ENCODE peak calls at places on chromosomes 11 and 22, in five cellular contexts. B, V, N, H and L are unnamed samples.

GRCh38 chr11:108199446-108200321 is 22.8 kb downstream of the NPAT start:
- DNase-seq in B (no peak), V (no peak), N (peak; percentile 16), H (peak; percentile 76), L (peak; percentile 42)

GRCh38 chr11:73139476-73140198 is 2.5 kb downstream of the FCHSD2 start:
- DNase-seq in B (no peak), V (no peak), N (no peak), H (peak; percentile 69), L (peak; percentile 18)

GRCh38 chr11:67453816-67454732 is 1.1 kb upstream of the CABP4 start:
- DNase-seq in B (no peak), V (no peak), N (no peak), H (no peak), L (no peak)

GRCh38 chr11:37770145-37770544 is 1172.1 kb upstream of the RAG2 start:
- DNase-seq in B (no peak), V (no peak), N (no peak), H (peak; percentile 7), L (no peak)

GRCh38 chr11:3163241-3163981 is 1.7 kb downstream of the OSBPL5 start:
- DNase-seq in B (no peak), V (peak; percentile 50), N (no peak), H (no peak), L (no peak)

GRCh38 chr11:126512251-126512650 is 156.8 kb downstream of the ST3GAL4 start:
- DNase-seq in B (no peak), V (no peak), N (no peak), H (no peak), L (no peak)

GRCh38 chr11:8638300-8638699 is 44.2 kb downstream of the TRIM66 start:
- DNase-seq in B (no peak), V (no peak), N (peak; percentile 4), H (peak; percentile 19), L (no peak)

GRCh38 chr22:22888509-22889353 is 1.1 kb downstream of the IGLL5 start:
- DNase-seq in B (no peak), V (no peak), N (no peak), H (no peak), L (no peak)

GRCh38 chr11:88103337-88104206 is 71.7 kb downstream of the RAB38 start:
- DNase-seq in B (no peak), V (no peak), N (peak; percentile 97), H (peak; percentile 73), L (peak; percentile 51)

GRCh38 chr11:46240371-46240770 is 37.1 kb upstream of the CREB3L1 start:
- DNase-seq in B (no peak), V (no peak), N (no peak), H (no peak), L (peak; percentile 47)

GRCh38 chr22:40046126-40046525 is 51.4 kb downstream of the FAM83F start:
- DNase-seq in B (no peak), V (no peak), N (no peak), H (no peak), L (no peak)
- H3K4me3 ChIP-seq in B (peak overlapping the region; percentile 93), V (peak overlapping the region; percentile 88), N (peak overlapping the region; percentile 83), H (no peak overlapping the region), L (peak overlapping the region; percentile 8)

GRCh38 chr11:62500066-62501035 is 46.3 kb downstream of the AHNAK start:
- DNase-seq in B (no peak), V (no peak), N (peak; percentile 71), H (no peak), L (no peak)

GRCh38 chr11:62496676-62497075 is 49.9 kb downstream of the AHNAK start:
- DNase-seq in B (no peak), V (no peak), N (no peak), H (no peak), L (no peak)

GRCh38 chr11:62498492-62499286 is 47.9 kb downstream of the AHNAK start:
- DNase-seq in B (no peak), V (no peak), N (no peak), H (no peak), L (no peak)

GRCh38 chr11:62494246-62494645 is 52.4 kb downstream of the AHNAK start:
- DNase-seq in B (no peak), V (no peak), N (no peak), H (no peak), L (peak; percentile 81)

DNA sequence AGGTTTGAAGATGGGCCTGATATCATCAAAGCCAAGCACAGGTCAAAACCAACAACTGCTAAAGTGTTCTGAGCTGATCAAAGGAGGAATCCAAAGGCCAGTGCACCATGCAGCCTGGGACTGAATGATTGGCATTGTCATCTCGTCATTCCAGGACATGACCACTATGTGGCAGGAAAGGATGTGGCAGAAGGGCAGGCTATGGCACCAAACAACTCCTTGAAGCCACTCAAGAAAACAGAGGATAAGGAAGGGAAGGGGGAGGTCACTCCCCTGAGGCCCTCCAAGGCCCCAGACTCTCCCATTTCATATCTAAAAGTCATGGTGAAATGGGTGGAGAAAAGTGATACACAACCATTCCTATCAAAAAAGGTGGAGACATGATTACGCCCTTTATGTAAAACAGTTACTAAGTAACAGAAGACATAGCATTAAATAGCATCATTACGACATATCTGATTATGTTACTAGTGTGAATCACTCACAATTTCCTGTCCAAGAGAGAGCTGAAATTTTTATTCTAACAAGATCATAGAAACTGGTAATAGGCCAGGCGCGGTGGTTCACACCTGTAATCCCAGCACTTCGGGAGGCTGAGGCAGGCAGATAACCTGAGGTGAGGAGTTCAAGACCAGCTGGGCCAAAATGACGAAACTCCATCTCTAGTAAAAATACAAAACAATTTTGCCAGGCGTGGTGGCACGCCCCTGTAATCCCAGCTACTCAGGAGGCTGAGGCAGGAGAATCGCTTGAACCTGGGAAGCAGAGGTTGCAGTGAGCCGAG is 49.3 kb downstream of the AHNAK start:
- DNase-seq in B (peak; percentile 66), V (no peak), N (peak; percentile 78), H (peak; percentile 76), L (peak; percentile 68)
- TF ChIP-seq CTCF in B (no peak), V (peak; percentile 57), N (peak; percentile 59), H (peak; percentile 18), L (peak; percentile 28)

DNA sequence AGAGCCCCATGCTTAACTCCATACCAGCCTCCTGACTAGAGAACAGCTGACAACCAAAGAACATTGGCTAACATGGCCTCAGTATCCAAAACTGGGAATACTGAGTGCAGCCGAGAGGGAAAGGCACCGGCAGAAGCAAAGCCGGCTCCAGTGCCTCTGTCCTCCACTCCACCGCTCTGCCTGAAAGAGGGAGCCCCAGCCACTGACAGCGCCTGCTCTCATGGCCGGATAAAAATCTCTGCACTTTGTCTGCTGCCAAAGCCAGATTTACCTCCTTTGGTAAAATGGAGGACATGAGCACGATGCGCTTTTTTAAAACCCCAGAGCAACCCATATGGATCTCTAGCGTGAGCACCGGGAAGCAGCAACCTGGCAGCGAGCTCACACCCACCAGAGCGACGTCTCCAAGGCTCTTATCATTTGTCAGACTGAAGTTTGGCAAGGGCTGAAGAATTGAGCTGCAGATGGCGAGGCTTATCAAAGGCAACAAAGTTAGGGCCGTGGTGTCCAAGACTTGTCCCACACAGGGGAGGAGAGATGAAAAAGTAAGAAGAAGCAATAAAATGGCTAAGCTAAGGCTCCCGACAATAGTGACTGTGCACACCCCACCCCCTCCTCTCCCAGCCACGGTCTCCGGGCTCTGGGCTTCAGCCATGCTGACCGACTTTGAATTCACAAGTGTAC is 71.4 kb downstream of the EFCAB6 start:
- DNase-seq in B (no peak), V (no peak), N (no peak), H (no peak), L (no peak)
- H3K4me3 ChIP-seq in B (no peak overlapping the region), V (no peak overlapping the region), N (no peak overlapping the region), H (no peak overlapping the region), L (no peak overlapping the region)

GRCh38 chr11:34065505-34066203 is 14.1 kb downstream of the CAPRIN1 start:
- DNase-seq in B (no peak), V (no peak), N (peak; percentile 62), H (no peak), L (no peak)
- TF ChIP-seq CTCF in B (no peak), V (peak; percentile 22), N (peak; percentile 41), H (no peak), L (no peak)